ENCODE peak calls at places on chromosome 22, in eight cellular contexts. F, S, C, X, B, I, W and E are unnamed samples.

GRCh38 chr22:36433318-36434231 is 45.8 kb upstream of the MYH9 start:
- ATAC-seq in X (peak), I (no peak), S (no peak), B (peak), F (peak), W (no peak), C (peak), E (no peak)

GRCh38 chr22:44335903-44336803 is 23.4 kb upstream of the SHISAL1 start:
- ATAC-seq in C (no peak), W (no peak), X (no peak), I (no peak), S (peak), F (no peak), B (no peak), E (no peak)

GRCh38 chr22:33780761-33781160 is 139.5 kb downstream of the LARGE1 start:
- ATAC-seq in C (no peak), X (peak), F (peak), I (no peak), W (no peak), S (no peak), B (no peak), E (no peak)

GRCh38 chr22:39298194-39298987 is 21.0 kb downstream of the RPL3 start:
- ATAC-seq in F (no peak), C (no peak), S (no peak), W (no peak), X (no peak), B (peak), I (no peak), E (no peak)

GRCh38 chr22:39153220-39153860 is 860 bp upstream of the CBX7 start:
- ATAC-seq in B (no peak), F (no peak), X (no peak), S (peak), I (no peak), C (peak), W (peak), E (peak)

GRCh38 chr22:47310601-47311000 is 548.2 kb downstream of the TBC1D22A start:
- ATAC-seq in X (no peak), C (no peak), S (no peak), F (no peak), I (no peak), W (no peak), B (no peak), E (no peak)

GRCh38 chr22:40105755-40106154 is 72.0 kb upstream of the TNRC6B start:
- ATAC-seq in C (no peak), I (no peak), X (no peak), S (no peak), B (no peak), F (no peak), W (no peak), E (no peak)

GRCh38 chr22:39418696-39419095 is 19.1 kb downstream of the TAB1 start:
- ATAC-seq in I (no peak), X (no peak), W (no peak), C (no peak), S (no peak), F (no peak), B (no peak), E (no peak)

GRCh38 chr22:49276567-49276966 is 551.1 kb downstream of the BRD1 start:
- ATAC-seq in C (no peak), W (no peak), I (no peak), X (no peak), B (no peak), F (no peak), S (no peak), E (no peak)

GRCh38 chr22:20533095-20533878 is 25.9 kb downstream of the MED15 start:
- ATAC-seq in S (no peak), W (no peak), B (no peak), F (no peak), X (no peak), I (no peak), C (no peak), E (no peak)

GRCh38 chr22:29115682-29116313 is 43.0 kb downstream of the KREMEN1 start:
- ATAC-seq in S (no peak), C (no peak), W (no peak), X (no peak), F (no peak), I (peak), B (peak), E (no peak)

GRCh38 chr22:36413022-36413770 is 25.4 kb upstream of the MYH9 start:
- ATAC-seq in F (no peak), X (no peak), C (no peak), S (no peak), B (peak), W (no peak), I (no peak), E (no peak)

GRCh38 chr22:29517215-29517908 is 36.2 kb downstream of the THOC5 start:
- ATAC-seq in B (peak), X (peak), S (no peak), W (no peak), F (peak), I (peak), C (no peak), E (no peak)

GRCh38 chr22:17492247-17492646 is 71.1 kb upstream of the SLC25A18 start:
- ATAC-seq in B (peak), F (no peak), W (no peak), X (no peak), S (no peak), I (peak), C (peak), E (no peak)

GRCh38 chr22:25420471-25420924 is 144.0 kb upstream of the GRK3 start:
- ATAC-seq in I (peak), F (no peak), B (no peak), C (no peak), W (no peak), S (no peak), X (no peak), E (no peak)

GRCh38 chr22:31122532-31123291 is at the start of gene INPP5J:
- ATAC-seq in S (no peak), W (no peak), B (peak), C (peak), X (peak), F (peak), I (peak), E (peak)

GRCh38 chr22:27329471-27329870 is 472.1 kb downstream of the MN1 start:
- ATAC-seq in C (no peak), F (no peak), X (no peak), I (no peak), B (no peak), S (peak), W (no peak), E (no peak)

GRCh38 chr22:18906896-18907295 is 776 bp downstream of the DGCR6 start:
- ATAC-seq in I (peak), B (peak), C (no peak), W (no peak), F (no peak), X (no peak), S (peak), E (no peak)

GRCh38 chr22:44659140-44659539 is 42.9 kb upstream of the PRR5 start:
- ATAC-seq in B (peak), X (peak), W (no peak), S (no peak), C (peak), I (peak), F (peak), E (peak)

GRCh38 chr22:37355174-37355573 is 72.1 kb downstream of the ELFN2 start:
- ATAC-seq in C (no peak), F (no peak), S (no peak), X (no peak), B (no peak), W (no peak), I (no peak), E (no peak)

GRCh38 chr22:19271273-19271855 is 20.2 kb downstream of the CLTCL1 start:
- ATAC-seq in B (no peak), X (no peak), I (no peak), F (no peak), W (no peak), S (no peak), C (no peak), E (no peak)

GRCh38 chr22:25786165-25786564 is 44.2 kb downstream of the MYO18B start:
- ATAC-seq in C (no peak), X (no peak), W (no peak), F (no peak), S (no peak), I (no peak), B (no peak), E (no peak)

GRCh38 chr22:17314472-17314871 is 54.8 kb upstream of the CECR2 start:
- ATAC-seq in S (no peak), B (no peak), F (no peak), C (no peak), X (no peak), I (no peak), W (no peak), E (no peak)

GRCh38 chr22:43823353-43823908 is 11.3 kb upstream of the EFCAB6 start:
- ATAC-seq in S (no peak), C (no peak), I (no peak), X (peak), F (peak), B (no peak), W (no peak), E (no peak)

GRCh38 chr22:22410121-22410520 is 98.4 kb downstream of the ZNF280B start:
- ATAC-seq in I (peak), B (peak), S (peak), C (peak), X (no peak), W (peak), F (peak), E (peak)

GRCh38 chr22:41676134-41676533 is 12.5 kb downstream of the SNU13 start:
- ATAC-seq in C (no peak), B (peak), I (peak), X (no peak), W (no peak), S (no peak), F (no peak), E (no peak)

GRCh38 chr22:39985383-39986045 is 9.2 kb upstream of the FAM83F start:
- ATAC-seq in C (no peak), X (no peak), S (peak), I (no peak), F (no peak), W (peak), B (no peak), E (no peak)

GRCh38 chr22:32333769-32334639 is 23.7 kb upstream of the RFPL3 start:
- ATAC-seq in C (no peak), S (no peak), W (no peak), F (no peak), B (no peak), I (no peak), X (no peak), E (no peak)

GRCh38 chr22:45962756-45963155 is 14.2 kb downstream of the WNT7B start:
- ATAC-seq in B (no peak), I (no peak), S (no peak), X (no peak), F (no peak), W (no peak), C (no peak), E (no peak)

GRCh38 chr22:50627452-50627913 is 469 bp downstream of the ARSA start:
- ATAC-seq in X (no peak), S (peak), I (peak), B (peak), F (peak), W (peak), C (peak), E (peak)

GRCh38 chr22:27224485-27225364 is 567.3 kb downstream of the MIAT start:
- ATAC-seq in F (no peak), W (no peak), S (no peak), C (peak), I (peak), B (peak), X (peak), E (peak)

GRCh38 chr22:37222440-37222971 is 10.2 kb upstream of the SSTR3 start:
- ATAC-seq in F (no peak), I (no peak), W (no peak), B (no peak), S (peak), X (no peak), C (no peak), E (no peak)

GRCh38 chr22:27885977-27886842 is 32.8 kb downstream of the PITPNB start:
- ATAC-seq in I (peak), F (peak), C (peak), S (no peak), B (peak), W (no peak), X (peak), E (peak)

GRCh38 chr22:26542831-26543230 is 30.6 kb upstream of the TFIP11 start:
- ATAC-seq in W (no peak), X (no peak), I (no peak), F (peak), C (peak), S (peak), B (peak), E (no peak)

GRCh38 chr22:19466126-19466716 is 12.8 kb downstream of the UFD1 start:
- ATAC-seq in B (no peak), X (no peak), S (no peak), I (no peak), W (no peak), C (no peak), F (no peak), E (no peak)

GRCh38 chr22:16917144-16918003 is 90.6 kb downstream of the GAB4 start:
- ATAC-seq in C (peak), X (no peak), W (peak), I (peak), B (peak), S (peak), F (peak), E (peak)

GRCh38 chr22:50304528-50305392 is 2.7 kb downstream of the PLXNB2 start:
- ATAC-seq in X (no peak), C (peak), B (no peak), S (peak), I (no peak), W (no peak), F (peak), E (no peak)

GRCh38 chr22:45562102-45562501 is 59.4 kb downstream of the FBLN1 start:
- ATAC-seq in B (no peak), C (peak), S (no peak), W (no peak), I (no peak), F (no peak), X (no peak), E (no peak)